ENCODE peak calls at places on chromosomes 1 and 21, in five cellular contexts. W, J, K, X and D are unnamed samples.

GRCh38 chr1:116115476-116115875 is 4.3 kb downstream of the MAB21L3 start:
- DNase-seq in W (no peak), J (no peak), X (no peak), K (no peak), D (no peak)

GRCh38 chr1:44012941-44013609 is 18.2 kb downstream of the SLC6A9 start:
- DNase-seq in W (no peak), K (no peak), J (no peak), X (peak; percentile 27), D (no peak)

GRCh38 chr1:41540886-41541591 is 56.6 kb upstream of the EDN2 start:
- DNase-seq in W (peak; percentile 42), J (no peak), X (no peak), K (no peak), D (no peak)

GRCh38 chr1:33346921-33347649 is 26.2 kb upstream of the A3GALT2 start:
- DNase-seq in W (no peak), X (no peak), K (no peak), J (no peak), D (no peak)

GRCh38 chr1:230568008-230568407 is 74.3 kb upstream of the COG2 start:
- DNase-seq in K (no peak), X (peak; percentile 34), W (no peak), J (peak; percentile 44), D (no peak)

GRCh38 chr1:86227026-86227425 is 70.5 kb upstream of the COL24A1 start:
- DNase-seq in K (no peak), J (no peak), X (no peak), W (no peak), D (no peak)

GRCh38 chr21:28975401-28975800 is 17.3 kb downstream of the LTN1 start:
- DNase-seq in W (no peak), X (no peak), K (no peak), J (no peak), D (no peak)

GRCh38 chr1:12275370-12275769 is 45.5 kb downstream of the VPS13D start:
- DNase-seq in J (peak; percentile 60), X (peak; percentile 63), W (no peak), K (no peak), D (peak; percentile 18)

GRCh38 chr1:16120411-16120810 is 35.5 kb downstream of the EPHA2 start:
- DNase-seq in K (no peak), W (no peak), X (no peak), J (no peak), D (no peak)

GRCh38 chr1:212491454-212491853 is 58.7 kb downstream of the NENF start:
- DNase-seq in X (no peak), W (no peak), K (no peak), J (no peak), D (no peak)

GRCh38 chr21:41584603-41585176 is 76.7 kb upstream of the TMPRSS2 start:
- DNase-seq in X (no peak), K (no peak), J (no peak), W (no peak), D (no peak)

GRCh38 chr21:41868062-41868710 is 11.0 kb downstream of the PRDM15 start:
- DNase-seq in X (no peak), K (peak; percentile 97), W (peak; percentile 31), J (no peak), D (peak; percentile 68)

GRCh38 chr1:24849653-24850295 is 80.3 kb downstream of the RUNX3 start:
- DNase-seq in K (no peak), X (peak; percentile 48), W (no peak), J (no peak), D (no peak)

GRCh38 chr1:15799928-15800835 is 7.3 kb downstream of the UQCRHL start:
- DNase-seq in W (no peak), K (no peak), X (no peak), J (peak; percentile 37), D (no peak)

GRCh38 chr1:227092054-227092453 is 152.0 kb downstream of the COQ8A start:
- DNase-seq in X (no peak), W (no peak), K (no peak), J (no peak), D (no peak)

GRCh38 chr21:37675202-37675801 is 241.0 kb downstream of the KCNJ6 start:
- DNase-seq in J (peak; percentile 85), X (peak; percentile 77), W (peak; percentile 87), K (peak; percentile 82), D (peak; percentile 78)

GRCh38 chr1:241316372-241316771 is 40.6 kb downstream of the RGS7 start:
- DNase-seq in X (no peak), W (no peak), J (no peak), K (no peak), D (no peak)

GRCh38 chr1:74317663-74318062 is 82.5 kb downstream of the TNNI3K start:
- DNase-seq in K (no peak), J (no peak), W (no peak), X (peak; percentile 7), D (no peak)

GRCh38 chr1:39204441-39205081 is at the start of gene MACF1:
- DNase-seq in K (peak; percentile 63), J (no peak), X (peak; percentile 65), W (no peak), D (no peak)

GRCh38 chr1:202580604-202581003 is 129.7 kb downstream of the SYT2 start:
- DNase-seq in J (no peak), K (no peak), X (no peak), W (no peak), D (no peak)

GRCh38 chr1:30164693-30165092 is 558.7 kb downstream of the MATN1 start:
- DNase-seq in W (no peak), J (no peak), X (no peak), K (no peak), D (no peak)

GRCh38 chr1:151934048-151934493 is 24.8 kb upstream of the THEM4 start:
- DNase-seq in K (peak; percentile 77), W (no peak), X (peak; percentile 48), J (peak; percentile 29), D (peak; percentile 46)

GRCh38 chr1:43883321-43883720 is 50.3 kb upstream of the ARTN start:
- DNase-seq in W (no peak), X (no peak), J (no peak), K (no peak), D (no peak)

GRCh38 chr21:33761104-33762036 is 119.1 kb downstream of the ITSN1 start:
- DNase-seq in X (no peak), J (no peak), W (no peak), K (peak; percentile 45), D (no peak)

GRCh38 chr1:9296850-9297249 is 4.2 kb downstream of the SPSB1 start:
- DNase-seq in X (no peak), J (no peak), W (no peak), K (no peak), D (no peak)

GRCh38 chr1:201766117-201766863 is 62.7 kb upstream of the IPO9 start:
- DNase-seq in W (no peak), K (no peak), J (no peak), X (no peak), D (no peak)

GRCh38 chr1:44609768-44610526 is 64.3 kb downstream of the TMEM53 start:
- DNase-seq in K (no peak), W (peak; percentile 47), J (peak; percentile 25), X (no peak), D (no peak)

GRCh38 chr1:1594602-1594981 is 5.3 kb downstream of the FNDC10 start:
- DNase-seq in J (no peak), X (no peak), K (no peak), W (no peak), D (peak; percentile 38)

GRCh38 chr1:39646232-39647081 is 7.0 kb upstream of the HEYL start:
- DNase-seq in K (no peak), X (no peak), W (no peak), J (peak; percentile 68), D (no peak)

GRCh38 chr1:15680614-15681345 is 3.3 kb upstream of the PLEKHM2 start:
- DNase-seq in X (no peak), W (no peak), K (no peak), J (no peak), D (peak; percentile 45)

GRCh38 chr1:81670286-81670685 is 130.4 kb upstream of the ADGRL2 start:
- DNase-seq in J (no peak), W (no peak), X (no peak), K (no peak), D (no peak)

GRCh38 chr1:62082456-62083363 is 111.9 kb upstream of the L1TD1 start:
- DNase-seq in W (no peak), J (peak; percentile 57), X (peak; percentile 55), K (peak; percentile 40), D (peak; percentile 58)

GRCh38 chr21:44711327-44712202 is at the start of gene TSPEAR:
- DNase-seq in X (no peak), K (no peak), W (peak; percentile 69), J (no peak), D (no peak)

GRCh38 chr1:110524311-110525249 is 5.6 kb upstream of the KCNA10 start:
- DNase-seq in J (peak; percentile 81), K (peak; percentile 42), W (no peak), X (peak; percentile 69), D (peak; percentile 69)

GRCh38 chr1:12075195-12076114 is 12.4 kb downstream of the TNFRSF8 start:
- DNase-seq in X (no peak), K (no peak), W (peak; percentile 28), J (no peak), D (no peak)

GRCh38 chr1:235597867-235598553 is 51.6 kb downstream of the GNG4 start:
- DNase-seq in K (no peak), J (no peak), X (no peak), W (peak; percentile 18), D (no peak)
- TF ChIP-seq CTCF in K (peak; percentile 30), J (no peak), X (peak; percentile 25), W (peak; percentile 35), D (peak; percentile 5)

GRCh38 chr1:182782587-182782913 is 7.0 kb upstream of the NPL start:
- DNase-seq in K (no peak), W (no peak), J (no peak), X (no peak), D (no peak)
- TF ChIP-seq CTCF in K (no peak), W (peak; percentile 23), J (no peak), X (peak; percentile 21), D (no peak)

DNA sequence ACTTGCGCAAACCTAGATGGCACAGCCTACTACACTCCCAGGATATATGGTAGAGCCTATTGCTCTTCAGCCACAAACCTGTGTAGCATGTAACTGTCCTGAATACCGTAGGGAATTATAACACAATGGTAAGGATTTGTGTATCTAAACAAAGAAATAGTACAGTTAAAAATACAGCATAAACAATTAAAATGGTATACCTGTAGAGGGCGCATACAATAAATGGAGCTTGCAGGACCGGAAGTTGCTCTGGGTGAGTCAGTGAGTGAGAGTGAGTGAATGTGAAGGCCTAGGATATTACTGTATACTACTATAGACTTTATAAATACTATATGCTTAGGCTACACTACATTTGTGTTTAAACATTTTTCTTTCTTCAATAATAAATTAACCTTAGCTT is 99.3 kb downstream of the PLD5 start:
- DNase-seq in X (peak; percentile 12), W (no peak), K (peak; percentile 20), J (no peak), D (no peak)
- TF ChIP-seq CTCF in X (no peak), W (no peak), K (peak; percentile 18), J (no peak), D (peak; percentile 11)

GRCh38 chr1:52904590-52905375 is 16.8 kb downstream of the ECHDC2 start:
- DNase-seq in J (peak; percentile 78), W (no peak), X (peak; percentile 67), K (no peak), D (peak; percentile 78)
- TF ChIP-seq CTCF in J (no peak), W (peak; percentile 36), X (peak; percentile 57), K (peak; percentile 43), D (peak; percentile 52)

GRCh38 chr1:154614887-154615286 is 6.9 kb upstream of the ADAR start:
- DNase-seq in J (peak; percentile 24), W (no peak), K (no peak), X (peak; percentile 42), D (no peak)
- TF ChIP-seq CTCF in J (no peak), W (no peak), K (no peak), X (no peak), D (no peak)